ENCODE peak calls at places on chromosomes 12 and 14, in eight cellular contexts. One of them, this sample, is unnamed.

GRCh38 chr12:25276199-25276937 is 25.6 kb upstream of the KRAS start:
- DNase-seq in GM12892: no peak
- DNase-seq in adrenal gland: peak
- DNase-seq in ovary: no peak
- DNase-seq in breast epithelium: no peak
- DNase-seq in right lobe of liver: no peak
- DNase-seq in heart left ventricle: no peak
- DNase-seq in IMR-90: peak
- DNase-seq in this sample: peak

GRCh38 chr14:84085493-84085892 is 1444.5 kb upstream of the FLRT2 start:
- DNase-seq in GM12892: no peak
- DNase-seq in adrenal gland: no peak
- DNase-seq in ovary: no peak
- DNase-seq in breast epithelium: no peak
- DNase-seq in right lobe of liver: no peak
- DNase-seq in heart left ventricle: no peak
- DNase-seq in IMR-90: no peak
- DNase-seq in this sample: no peak

GRCh38 chr12:98752726-98753125 is 107.6 kb downstream of the APAF1 start:
- DNase-seq in GM12892: no peak
- DNase-seq in adrenal gland: no peak
- DNase-seq in ovary: no peak
- DNase-seq in breast epithelium: no peak
- DNase-seq in right lobe of liver: no peak
- DNase-seq in heart left ventricle: no peak
- DNase-seq in IMR-90: peak
- DNase-seq in this sample: peak

GRCh38 chr14:80653951-80654350 is 287.6 kb downstream of the CEP128 start:
- DNase-seq in GM12892: no peak
- DNase-seq in adrenal gland: no peak
- DNase-seq in ovary: no peak
- DNase-seq in breast epithelium: no peak
- DNase-seq in right lobe of liver: no peak
- DNase-seq in heart left ventricle: no peak
- DNase-seq in IMR-90: peak
- DNase-seq in this sample: no peak

GRCh38 chr14:101127239-101127638 is 223.7 kb upstream of the RTL1 start:
- DNase-seq in GM12892: no peak
- DNase-seq in adrenal gland: no peak
- DNase-seq in ovary: no peak
- DNase-seq in breast epithelium: no peak
- DNase-seq in right lobe of liver: no peak
- DNase-seq in heart left ventricle: no peak
- DNase-seq in IMR-90: no peak
- DNase-seq in this sample: no peak

GRCh38 chr12:3032770-3033537 is 44.2 kb upstream of the TSPAN9 start:
- DNase-seq in GM12892: no peak
- DNase-seq in adrenal gland: no peak
- DNase-seq in ovary: no peak
- DNase-seq in breast epithelium: no peak
- DNase-seq in right lobe of liver: peak
- DNase-seq in heart left ventricle: peak
- DNase-seq in IMR-90: no peak
- DNase-seq in this sample: no peak

GRCh38 chr14:36659010-36659821 is 2.4 kb upstream of the PAX9 start:
- DNase-seq in GM12892: no peak
- DNase-seq in adrenal gland: no peak
- DNase-seq in ovary: no peak
- DNase-seq in breast epithelium: no peak
- DNase-seq in right lobe of liver: no peak
- DNase-seq in heart left ventricle: no peak
- DNase-seq in IMR-90: no peak
- DNase-seq in this sample: no peak

GRCh38 chr12:124554429-124555029 is 12.9 kb downstream of the NCOR2 start:
- DNase-seq in GM12892: no peak
- DNase-seq in adrenal gland: no peak
- DNase-seq in ovary: no peak
- DNase-seq in breast epithelium: no peak
- DNase-seq in right lobe of liver: no peak
- DNase-seq in heart left ventricle: no peak
- DNase-seq in IMR-90: no peak
- DNase-seq in this sample: no peak

GRCh38 chr14:34872822-34873590 is 2.2 kb downstream of the BAZ1A start:
- DNase-seq in GM12892: peak
- DNase-seq in adrenal gland: no peak
- DNase-seq in ovary: peak
- DNase-seq in breast epithelium: no peak
- DNase-seq in right lobe of liver: no peak
- DNase-seq in heart left ventricle: no peak
- DNase-seq in IMR-90: peak
- DNase-seq in this sample: no peak

GRCh38 chr12:28089363-28089762 is 100.9 kb upstream of the CCDC91 start:
- DNase-seq in GM12892: no peak
- DNase-seq in adrenal gland: no peak
- DNase-seq in ovary: no peak
- DNase-seq in breast epithelium: no peak
- DNase-seq in right lobe of liver: no peak
- DNase-seq in heart left ventricle: no peak
- DNase-seq in IMR-90: peak
- DNase-seq in this sample: no peak

DNA sequence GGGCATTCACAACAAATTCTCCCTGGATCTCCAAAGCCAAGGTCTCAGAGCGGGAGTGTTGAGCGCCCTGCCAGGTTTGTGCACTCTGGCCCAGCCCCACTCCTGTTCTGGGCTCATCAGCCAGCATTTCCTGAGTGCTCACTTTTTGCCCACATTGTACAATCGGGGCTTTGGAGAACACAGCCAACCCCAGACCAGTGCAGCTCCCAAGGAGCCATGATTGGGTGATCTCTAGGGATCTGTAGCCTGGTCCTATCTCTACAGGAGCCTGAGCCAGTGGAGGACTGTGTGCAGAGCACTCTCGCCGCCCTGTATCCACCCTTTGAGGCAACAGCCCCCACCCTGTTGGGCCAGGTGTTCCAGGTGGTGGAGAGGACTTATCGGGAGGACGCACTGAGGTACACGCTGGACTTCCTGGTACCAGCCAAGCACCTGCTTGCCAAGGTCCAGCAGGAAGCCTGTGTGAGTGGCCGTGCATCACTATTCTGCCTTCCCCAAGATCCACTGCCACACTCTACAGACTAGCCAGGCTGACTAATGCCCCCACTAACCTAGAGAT is 2.8 kb downstream of the ARHGEF40 start:
- DNase-seq in GM12892: no peak
- DNase-seq in adrenal gland: no peak
- DNase-seq in ovary: no peak
- DNase-seq in breast epithelium: no peak
- DNase-seq in right lobe of liver: no peak
- DNase-seq in heart left ventricle: no peak
- DNase-seq in IMR-90: no peak
- DNase-seq in this sample: no peak
- TF ChIP-seq POLR2A in GM12892: no peak
- TF ChIP-seq POLR2A in adrenal gland: no peak
- TF ChIP-seq POLR2A in ovary: no peak
- TF ChIP-seq POLR2A in breast epithelium: no peak
- TF ChIP-seq POLR2A in right lobe of liver: no peak
- TF ChIP-seq POLR2A in heart left ventricle: no peak
- TF ChIP-seq POLR2A in IMR-90: no peak
- TF ChIP-seq POLR2A in this sample: no peak

DNA sequence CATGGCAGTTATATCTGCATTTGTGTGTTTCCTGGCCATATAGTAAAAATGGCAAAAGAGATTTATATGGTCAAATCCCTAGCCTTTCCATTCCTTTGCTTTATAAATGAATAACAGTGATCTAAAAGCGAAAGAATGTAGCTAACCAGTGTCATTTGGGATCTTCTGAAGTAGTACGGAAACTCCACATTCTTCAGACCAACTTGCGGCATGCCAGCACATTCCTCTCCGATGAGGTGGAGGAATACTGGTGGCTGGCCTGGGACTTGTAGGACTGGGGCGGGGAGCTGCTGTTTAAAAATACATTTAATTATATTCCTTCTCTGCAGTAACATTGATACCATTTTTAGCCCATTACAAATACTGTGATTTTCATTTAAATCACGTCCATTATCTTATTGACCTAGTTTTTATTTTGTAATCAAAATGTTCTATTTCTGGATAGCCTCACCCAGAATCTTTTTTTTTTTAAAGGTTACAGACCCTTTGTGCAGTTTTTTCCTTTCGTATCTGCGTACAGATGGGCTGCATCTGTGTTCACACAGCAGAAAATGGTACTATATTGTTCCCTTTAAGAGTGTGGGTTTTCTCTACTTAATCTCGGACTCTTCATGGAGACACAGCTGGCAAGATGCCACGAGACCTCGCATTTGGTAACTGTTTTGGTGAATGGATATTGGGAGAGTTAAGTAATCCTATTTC is 85.4 kb downstream of the SAMD4A start:
- DNase-seq in GM12892: no peak
- DNase-seq in adrenal gland: peak
- DNase-seq in ovary: peak
- DNase-seq in breast epithelium: peak
- DNase-seq in right lobe of liver: no peak
- DNase-seq in heart left ventricle: peak
- DNase-seq in IMR-90: peak
- DNase-seq in this sample: peak
- TF ChIP-seq POLR2A in GM12892: no peak
- TF ChIP-seq POLR2A in adrenal gland: no peak
- TF ChIP-seq POLR2A in ovary: no peak
- TF ChIP-seq POLR2A in breast epithelium: no peak
- TF ChIP-seq POLR2A in right lobe of liver: no peak
- TF ChIP-seq POLR2A in heart left ventricle: no peak
- TF ChIP-seq POLR2A in IMR-90: no peak
- TF ChIP-seq POLR2A in this sample: no peak

GRCh38 chr12:41361791-41362190 is 173.7 kb downstream of the PDZRN4 start:
- DNase-seq in GM12892: no peak
- DNase-seq in adrenal gland: no peak
- DNase-seq in ovary: no peak
- DNase-seq in breast epithelium: no peak
- DNase-seq in right lobe of liver: no peak
- DNase-seq in heart left ventricle: no peak
- DNase-seq in IMR-90: no peak
- DNase-seq in this sample: no peak
- TF ChIP-seq POLR2A in GM12892: no peak
- TF ChIP-seq POLR2A in adrenal gland: no peak
- TF ChIP-seq POLR2A in ovary: no peak
- TF ChIP-seq POLR2A in breast epithelium: no peak
- TF ChIP-seq POLR2A in right lobe of liver: no peak
- TF ChIP-seq POLR2A in heart left ventricle: no peak
- TF ChIP-seq POLR2A in IMR-90: no peak
- TF ChIP-seq POLR2A in this sample: no peak

DNA sequence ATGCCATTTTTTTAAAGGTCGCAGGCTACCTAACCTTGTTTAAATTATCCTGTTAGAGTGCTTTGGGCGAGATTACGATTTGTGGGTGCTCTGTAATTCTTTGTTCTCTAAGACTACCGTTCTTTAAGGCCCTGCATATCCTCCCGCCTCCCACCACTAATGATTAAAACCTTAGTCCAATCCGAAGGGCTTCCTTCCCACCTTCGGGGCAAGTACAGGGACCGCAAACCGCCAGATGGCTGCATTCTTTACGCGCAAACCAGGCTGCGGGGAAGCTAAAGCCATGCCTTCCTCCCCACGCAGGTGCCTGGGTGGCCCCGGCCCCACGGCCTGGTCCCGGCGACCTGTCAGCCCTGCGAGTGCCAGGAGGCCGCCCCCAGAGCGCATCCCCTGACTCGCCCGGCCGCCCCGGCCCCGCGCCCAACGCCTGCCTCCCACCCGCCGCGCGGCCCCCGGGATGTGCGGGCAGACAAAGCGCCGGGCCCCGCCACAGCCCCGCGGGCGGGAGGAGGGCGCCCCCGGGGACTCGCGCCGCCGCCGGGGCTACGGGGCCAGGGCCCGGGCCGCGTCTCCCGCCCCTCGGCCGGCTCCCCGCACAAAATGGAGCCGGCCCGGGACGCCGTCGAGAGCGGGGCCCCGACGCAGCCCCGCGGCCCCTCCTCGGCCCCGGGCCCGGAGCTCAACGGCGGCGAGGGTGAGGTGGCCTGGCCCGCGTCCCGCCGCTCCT is 672 bp downstream of the NFYB start:
- DNase-seq in GM12892: peak
- DNase-seq in adrenal gland: peak
- DNase-seq in ovary: peak
- DNase-seq in breast epithelium: no peak
- DNase-seq in right lobe of liver: peak
- DNase-seq in heart left ventricle: peak
- DNase-seq in IMR-90: peak
- DNase-seq in this sample: peak
- TF ChIP-seq POLR2A in GM12892: peak
- TF ChIP-seq POLR2A in adrenal gland: no peak
- TF ChIP-seq POLR2A in ovary: no peak
- TF ChIP-seq POLR2A in breast epithelium: no peak
- TF ChIP-seq POLR2A in right lobe of liver: no peak
- TF ChIP-seq POLR2A in heart left ventricle: no peak
- TF ChIP-seq POLR2A in IMR-90: no peak
- TF ChIP-seq POLR2A in this sample: peak

DNA sequence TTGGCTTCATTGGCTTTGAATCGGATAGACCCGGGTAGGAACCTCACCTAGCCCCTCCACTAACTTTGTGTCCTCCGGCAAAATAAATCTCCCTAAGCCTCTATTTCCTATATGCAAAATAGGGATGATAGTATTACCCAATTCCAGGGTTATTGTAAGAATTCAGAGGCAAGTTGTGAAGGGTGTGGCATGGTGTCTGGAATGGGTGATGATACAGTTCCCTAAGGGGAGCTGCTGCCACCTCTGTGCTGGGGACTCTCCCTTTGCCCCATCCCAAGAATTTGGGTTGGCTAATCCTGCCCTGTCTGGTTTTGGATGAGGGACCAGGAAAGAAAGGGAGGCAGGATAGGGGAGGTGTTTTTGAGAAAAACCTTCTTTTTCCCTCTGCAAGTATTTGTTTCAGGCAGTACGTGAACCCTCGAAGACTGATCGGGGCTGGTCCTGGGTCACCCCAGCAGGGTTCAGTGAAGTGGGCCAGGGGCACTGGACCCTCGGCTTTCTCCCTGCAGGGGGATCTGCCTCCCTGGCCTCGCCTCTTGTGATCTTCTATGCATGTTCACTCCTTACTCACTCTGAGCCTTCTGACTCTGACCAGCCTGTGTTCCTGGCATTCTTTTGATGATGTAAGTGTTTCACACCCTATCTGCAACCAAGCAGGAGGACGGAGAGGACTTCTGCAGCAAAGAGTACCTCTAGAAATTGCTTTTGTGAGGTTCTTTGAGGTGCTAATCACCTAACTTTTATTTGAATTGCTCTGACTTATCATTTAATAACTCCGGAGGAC is 60.8 kb downstream of the RASSF3 start:
- DNase-seq in GM12892: no peak
- DNase-seq in adrenal gland: peak
- DNase-seq in ovary: no peak
- DNase-seq in breast epithelium: no peak
- DNase-seq in right lobe of liver: no peak
- DNase-seq in heart left ventricle: no peak
- DNase-seq in IMR-90: peak
- DNase-seq in this sample: no peak
- TF ChIP-seq POLR2A in GM12892: no peak
- TF ChIP-seq POLR2A in adrenal gland: no peak
- TF ChIP-seq POLR2A in ovary: no peak
- TF ChIP-seq POLR2A in breast epithelium: no peak
- TF ChIP-seq POLR2A in right lobe of liver: no peak
- TF ChIP-seq POLR2A in heart left ventricle: no peak
- TF ChIP-seq POLR2A in IMR-90: no peak
- TF ChIP-seq POLR2A in this sample: no peak

This sample was measured in H54.